ENCODE peak calls at places on chromosomes 7 and 10, in five cellular contexts. K, E, V, D and N are unnamed samples.
A peak's percentile ranks its signal among the peaks of the same experiment; 100 is the strongest.

GRCh38 chr7:36677769-36678435 is 46.4 kb downstream of the AOAH start:
- DNase-seq in K (no peak), V (no peak), E (no peak), D (no peak), N (no peak)

GRCh38 chr7:94907420-94908203 is at the start of gene PPP1R9A:
- DNase-seq in K (no peak), V (no peak), E (no peak), D (peak; percentile 54), N (no peak)

GRCh38 chr7:69864822-69865221 is 266.5 kb downstream of the AUTS2 start:
- DNase-seq in V (no peak), K (no peak), D (no peak), E (no peak), N (no peak)

GRCh38 chr10:111836586-111836985 is 347.0 kb downstream of the GPAM start:
- DNase-seq in K (no peak), V (no peak), E (no peak), D (no peak), N (no peak)

GRCh38 chr7:155860461-155860839 is 48.2 kb upstream of the SHH start:
- DNase-seq in D (no peak), K (no peak), E (no peak), V (no peak), N (no peak)

GRCh38 chr10:27646194-27646593 is 99.4 kb downstream of the MKX start:
- DNase-seq in D (no peak), E (no peak), K (no peak), V (peak; percentile 57), N (peak; percentile 43)

GRCh38 chr10:127092916-127093315 is 103.5 kb downstream of the INSYN2A start:
- DNase-seq in D (no peak), E (no peak), V (no peak), K (no peak), N (no peak)

GRCh38 chr7:155807805-155808550 is 4.3 kb downstream of the SHH start:
- DNase-seq in K (no peak), D (no peak), E (no peak), V (no peak), N (no peak)

GRCh38 chr7:115096262-115096661 is 174.4 kb downstream of the MDFIC start:
- DNase-seq in D (no peak), V (no peak), K (peak; percentile 87), E (no peak), N (no peak)

GRCh38 chr10:101453318-101453717 is 99.4 kb downstream of the BTRC start:
- DNase-seq in D (no peak), V (no peak), K (no peak), E (no peak), N (no peak)

GRCh38 chr10:118793545-118793944 is 38.8 kb upstream of the CACUL1 start:
- DNase-seq in K (no peak), V (no peak), D (peak; percentile 81), E (no peak), N (no peak)

GRCh38 chr7:75892634-75893272 is 13.9 kb downstream of the RHBDD2 start:
- DNase-seq in E (peak; percentile 52), V (no peak), K (peak; percentile 70), D (peak; percentile 90), N (no peak)

GRCh38 chr10:119348516-119349240 is 141.3 kb downstream of the GRK5 start:
- DNase-seq in V (no peak), E (peak; percentile 66), K (peak; percentile 76), D (no peak), N (no peak)

GRCh38 chr10:118459642-118460193 is 117.6 kb upstream of the FAM204A start:
- DNase-seq in D (peak; percentile 50), K (peak; percentile 62), V (peak; percentile 3), E (peak; percentile 45), N (peak; percentile 27)

GRCh38 chr10:76991571-76991970 is 646.0 kb downstream of the KCNMA1 start:
- DNase-seq in V (no peak), E (no peak), D (no peak), K (peak; percentile 57), N (no peak)

GRCh38 chr7:31067491-31067890 is 15.4 kb downstream of the ADCYAP1R1 start:
- DNase-seq in V (no peak), D (no peak), E (no peak), K (no peak), N (no peak)

GRCh38 chr7:20198295-20198694 is 18.9 kb downstream of the MACC1 start:
- DNase-seq in K (no peak), V (no peak), D (no peak), E (no peak), N (no peak)

GRCh38 chr10:16612148-16612742 is 90.6 kb upstream of the C1QL3 start:
- DNase-seq in V (no peak), D (no peak), E (no peak), K (peak; percentile 48), N (no peak)

GRCh38 chr10:88849224-88849623 is 2.4 kb downstream of the ANKRD22 start:
- DNase-seq in V (no peak), K (peak; percentile 72), E (no peak), D (no peak), N (no peak)

GRCh38 chr10:88851706-88852105 is at the start of gene ANKRD22:
- DNase-seq in K (peak; percentile 76), E (no peak), V (no peak), D (peak; percentile 51), N (no peak)

GRCh38 chr10:88852327-88852726 is 683 bp upstream of the ANKRD22 start:
- DNase-seq in E (no peak), K (no peak), D (no peak), V (no peak), N (no peak)

GRCh38 chr10:88850712-88851111 is 932 bp downstream of the ANKRD22 start:
- DNase-seq in K (no peak), E (no peak), D (no peak), V (no peak), N (no peak)

DNA sequence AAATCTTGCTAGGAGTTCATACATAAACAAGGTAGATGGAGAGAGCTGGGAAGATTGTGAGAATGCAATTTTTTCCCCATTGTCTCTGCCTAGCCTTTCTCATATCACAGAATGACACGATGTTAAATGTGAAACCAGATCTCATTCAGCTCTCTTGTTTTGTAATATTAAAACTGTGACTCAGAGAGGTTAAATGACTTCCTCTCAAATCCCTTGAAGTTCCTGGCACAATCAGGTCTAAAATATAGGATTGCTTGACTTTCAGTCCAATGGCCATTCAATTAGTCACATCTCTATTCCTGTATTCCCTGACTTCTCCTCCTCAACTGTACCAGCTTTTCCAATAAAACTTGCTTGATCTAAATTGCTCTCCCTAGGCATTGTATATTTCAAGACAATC is 3.1 kb downstream of the ANKRD22 start:
- DNase-seq in D (no peak), E (no peak), V (peak; percentile 64), K (peak; percentile 61), N (peak; percentile 50)
- H3K4me3 ChIP-seq in D (no peak overlapping the region), E (no peak overlapping the region), V (no peak overlapping the region), K (no peak overlapping the region), N (no peak overlapping the region)

DNA sequence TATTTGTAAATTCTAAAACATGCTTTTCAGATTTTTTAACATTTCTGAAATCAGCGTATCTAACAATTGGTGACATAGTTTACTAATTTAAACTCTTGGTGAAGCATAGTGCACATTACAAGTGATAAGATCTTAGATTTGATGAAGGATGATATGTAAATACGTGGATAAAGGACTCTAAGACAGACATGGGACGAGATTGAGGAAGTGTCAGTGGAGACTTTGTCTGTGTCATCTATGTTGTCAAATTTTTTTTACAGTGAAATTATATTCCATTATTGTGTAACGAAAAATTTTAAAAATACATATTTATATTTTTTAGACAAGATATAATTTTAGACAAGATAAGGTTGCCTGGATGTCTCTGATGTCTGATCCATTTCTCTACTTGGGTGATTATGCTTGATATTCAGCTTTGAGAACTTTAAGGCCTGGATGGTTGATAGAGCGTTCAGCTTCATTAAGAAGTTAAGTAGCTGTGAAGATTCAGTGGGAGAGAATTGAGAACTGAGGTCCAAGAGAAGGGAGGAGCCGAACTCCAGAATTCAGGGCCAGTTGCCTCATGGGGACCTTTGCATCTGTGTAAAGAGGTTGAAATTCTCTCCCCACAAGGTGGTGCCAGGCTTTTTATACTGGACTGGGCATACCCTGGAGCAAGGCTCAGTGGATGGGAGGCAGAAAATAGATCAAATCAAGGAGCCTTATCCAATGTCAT is 62.7 kb downstream of the KAT6B start:
- DNase-seq in E (no peak), V (no peak), K (no peak), D (no peak), N (no peak)
- TF ChIP-seq CTCF in E (no peak), V (peak; percentile 31), K (peak; percentile 7), D (no peak), N (no peak)

GRCh38 chr10:28668363-28669226 is 8.7 kb upstream of the BAMBI start:
- DNase-seq in E (peak; percentile 40), K (peak; percentile 59), V (no peak), D (peak; percentile 53), N (no peak)
- H3K4me3 ChIP-seq in E (peak overlapping the region; percentile 23), K (peak overlapping the region; percentile 47), V (peak overlapping the region; percentile 20), D (peak overlapping the region; percentile 51), N (peak overlapping the region; percentile 35)

GRCh38 chr7:42492895-42493294 is 255.9 kb upstream of the GLI3 start:
- DNase-seq in K (no peak), V (no peak), D (no peak), E (no peak), N (no peak)

GRCh38 chr7:42493436-42494198 is 256.6 kb upstream of the GLI3 start:
- DNase-seq in E (peak; percentile 59), D (peak; percentile 67), K (peak; percentile 92), V (peak; percentile 46), N (peak; percentile 53)

GRCh38 chr7:42495251-42495650 is 258.2 kb upstream of the GLI3 start:
- DNase-seq in V (no peak), D (no peak), K (peak; percentile 42), E (no peak), N (no peak)

GRCh38 chr7:42494199-42494710 is 257.2 kb upstream of the GLI3 start:
- DNase-seq in E (no peak), K (no peak), D (no peak), V (no peak), N (no peak)

DNA sequence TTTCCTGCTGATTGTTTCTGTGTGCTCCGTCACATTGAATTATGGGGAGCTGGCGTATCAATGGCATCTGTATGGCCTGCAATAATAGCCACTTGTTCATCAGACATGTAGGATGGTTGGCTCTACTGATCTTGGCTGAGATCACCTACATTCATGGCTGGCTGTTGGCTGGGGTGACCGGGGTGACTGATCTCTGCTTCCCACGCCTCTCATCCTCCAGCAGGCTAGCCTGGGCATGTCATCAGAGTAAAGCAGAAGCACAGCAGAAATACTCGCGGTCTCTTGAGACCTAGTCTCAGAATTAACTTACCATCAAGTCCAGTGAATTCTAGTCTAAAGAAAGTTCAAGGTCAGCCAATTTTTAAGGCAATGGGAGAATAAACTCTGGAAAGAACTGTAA is 257.7 kb upstream of the GLI3 start:
- DNase-seq in D (no peak), K (no peak), V (no peak), E (no peak), N (no peak)
- TF ChIP-seq CTCF in D (no peak), K (no peak), V (no peak), E (no peak), N (no peak)